ENCODE peak calls at places on chromosomes 6 and 20, in seven cellular contexts. B is epithelial cell of prostate; N is PC-3; Q is mammary epithelial cell; U is heart right ventricle; P is CD8-positive, alpha-beta T cell; X is HepG2. W is an unnamed sample.

GRCh38 chr6:36357872-36358234 is 21.2 kb upstream of the BNIP5 start:
- DNase-seq in P (no peak), X (no peak), B (no peak), U (no peak), Q (no peak), N (no peak), W (no peak)

GRCh38 chr6:7624781-7625710 is 35.0 kb downstream of the SNRNP48 start:
- DNase-seq in X (no peak), N (peak), B (no peak), Q (no peak), U (no peak), P (no peak), W (no peak)

GRCh38 chr6:118574051-118574865 is 26.2 kb downstream of the PLN start:
- DNase-seq in U (no peak), Q (peak), X (no peak), P (no peak), B (peak), N (no peak), W (no peak)

GRCh38 chr6:49564552-49564951 is 14.1 kb downstream of the C6orf141 start:
- DNase-seq in U (no peak), B (no peak), P (no peak), N (no peak), X (peak), Q (no peak), W (no peak)

GRCh38 chr6:156427345-156427744 is 349.8 kb upstream of the ARID1B start:
- DNase-seq in Q (peak), X (no peak), P (no peak), U (peak), N (peak), B (peak), W (no peak)

GRCh38 chr6:52964318-52964717 is 30.8 kb downstream of the GSTA4 start:
- DNase-seq in B (no peak), P (no peak), N (no peak), U (no peak), X (no peak), Q (peak), W (no peak)

GRCh38 chr6:163415620-163416379 is 1.3 kb downstream of the QKI start:
- DNase-seq in N (peak), Q (peak), B (no peak), U (peak), P (peak), X (peak), W (peak)

GRCh38 chr20:653590-654426 is 808 bp upstream of the SRXN1 start:
- DNase-seq in P (no peak), B (no peak), U (no peak), X (peak), N (no peak), Q (no peak), W (no peak)

GRCh38 chr6:38184780-38185080 is 365.2 kb downstream of the ZFAND3 start:
- DNase-seq in Q (no peak), P (no peak), B (no peak), X (no peak), U (no peak), N (no peak), W (no peak)

GRCh38 chr6:20978176-20978614 is 443.9 kb downstream of the CDKAL1 start:
- DNase-seq in X (no peak), N (no peak), Q (no peak), P (no peak), U (no peak), B (no peak), W (no peak)

GRCh38 chr6:30100585-30101422 is 12.1 kb downstream of the TRIM31 start:
- DNase-seq in P (peak), B (peak), Q (peak), N (peak), X (peak), U (peak), W (peak)

GRCh38 chr6:42339991-42340401 is 111.7 kb downstream of the TRERF1 start:
- DNase-seq in U (no peak), N (peak), X (no peak), B (peak), P (no peak), Q (peak), W (no peak)

GRCh38 chr6:31546962-31547726 is at the start of gene NFKBIL1:
- DNase-seq in X (peak), N (peak), U (peak), B (peak), P (peak), Q (peak), W (peak)

GRCh38 chr6:79307321-79308036 is 73.0 kb upstream of the HMGN3 start:
- DNase-seq in P (no peak), Q (peak), B (peak), N (peak), X (peak), U (no peak), W (no peak)

GRCh38 chr20:23132293-23132929 is 46.3 kb upstream of the CD93 start:
- DNase-seq in X (no peak), N (no peak), P (no peak), Q (no peak), B (no peak), U (no peak), W (no peak)

GRCh38 chr6:111918825-111919224 is 45.6 kb upstream of the FYN start:
- DNase-seq in Q (no peak), N (no peak), B (no peak), U (peak), P (no peak), X (no peak), W (no peak)

GRCh38 chr6:6407061-6407723 is 86.7 kb upstream of the F13A1 start:
- DNase-seq in Q (no peak), B (no peak), N (no peak), P (no peak), X (no peak), U (no peak), W (no peak)

GRCh38 chr6:104477569-104477968 is 382.1 kb downstream of the HACE1 start:
- DNase-seq in N (no peak), B (no peak), Q (no peak), X (no peak), P (no peak), U (no peak), W (no peak)

GRCh38 chr6:30327232-30327746 is 562 bp downstream of the TRIM39 start:
- DNase-seq in X (no peak), B (peak), N (no peak), P (no peak), Q (peak), U (no peak), W (no peak)

GRCh38 chr6:47308674-47309325 is 905 bp downstream of the TNFRSF21 start:
- DNase-seq in P (no peak), X (no peak), Q (peak), N (peak), B (no peak), U (peak), W (no peak)

GRCh38 chr6:106918128-106918527 is 56.4 kb downstream of the CD24 start:
- DNase-seq in P (no peak), B (no peak), N (no peak), Q (no peak), U (no peak), X (no peak), W (no peak)

GRCh38 chr6:107641500-107641931 is 151.6 kb downstream of the SOBP start:
- DNase-seq in Q (no peak), P (no peak), U (peak), N (peak), X (no peak), B (no peak), W (no peak)

GRCh38 chr6:11232968-11233626 is 629 bp upstream of the NEDD9 start:
- DNase-seq in N (peak), U (no peak), P (no peak), X (peak), Q (no peak), B (no peak), W (no peak)

GRCh38 chr20:37362231-37362792 is 16.4 kb downstream of the SRC start:
- DNase-seq in B (no peak), Q (no peak), U (no peak), N (no peak), X (no peak), P (no peak), W (peak)

DNA sequence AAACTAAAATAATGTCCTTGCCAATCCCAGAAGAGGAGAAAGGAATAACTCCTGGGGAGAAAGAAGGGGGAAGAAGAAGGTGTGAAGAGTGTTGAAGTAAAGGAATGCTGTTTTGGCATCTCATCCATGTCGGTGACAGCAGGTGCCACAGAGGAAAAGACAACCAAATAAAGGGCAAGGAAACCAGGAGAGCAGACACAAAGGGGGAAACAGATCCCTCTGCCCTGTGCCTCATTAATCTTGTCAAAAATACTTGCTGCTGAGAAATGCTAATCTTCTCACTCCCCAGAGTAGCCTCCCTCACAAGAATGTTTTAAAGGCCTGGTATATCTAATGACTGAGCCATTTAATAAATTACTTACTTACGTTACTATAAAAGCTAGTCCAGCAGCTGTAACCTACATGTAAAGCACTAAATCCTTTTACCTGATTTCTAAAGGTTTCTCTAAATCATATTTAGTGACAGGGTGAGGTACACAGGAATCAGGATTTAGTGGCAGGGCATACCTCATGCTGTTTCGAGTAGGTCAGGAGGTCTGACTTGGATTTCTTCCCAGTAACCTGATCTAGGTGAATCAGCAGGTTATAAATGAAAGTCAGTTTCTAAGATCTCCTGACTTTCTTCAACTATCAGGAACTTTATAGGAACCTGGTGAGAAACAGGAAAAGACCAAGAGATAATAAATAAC is 377.1 kb downstream of the CENPW start:
- DNase-seq in N (peak), X (no peak), B (peak), U (no peak), P (no peak), Q (peak), W (peak)
- H3K27ac ChIP-seq in N (no peak), X (no peak), B (peak), U (no peak), P (no peak), Q (no peak), W (no peak)

DNA sequence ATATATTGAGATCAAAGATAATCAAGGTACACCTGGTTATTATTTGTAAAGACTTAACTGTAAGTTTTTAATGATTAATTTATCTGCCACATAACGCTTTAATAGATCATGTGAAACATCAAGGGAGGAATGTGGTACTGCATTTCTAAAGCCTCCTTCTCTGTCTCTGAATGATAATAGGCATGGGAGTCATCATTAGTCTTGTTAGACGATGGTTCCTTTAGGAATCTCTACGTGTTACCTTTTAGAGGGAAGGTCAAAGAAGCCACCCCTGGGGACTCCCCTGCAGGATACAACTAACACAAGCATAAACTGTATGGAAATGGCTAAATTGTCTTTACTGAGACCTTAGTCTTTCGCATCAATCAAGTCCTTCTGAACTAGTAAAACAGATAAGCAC is 173.6 kb upstream of the MCHR2 start:
- DNase-seq in B (no peak), P (no peak), Q (no peak), U (no peak), N (no peak), X (no peak), W (no peak)
- H3K27ac ChIP-seq in B (no peak), P (no peak), Q (no peak), U (no peak), N (no peak), X (no peak), W (no peak)

DNA sequence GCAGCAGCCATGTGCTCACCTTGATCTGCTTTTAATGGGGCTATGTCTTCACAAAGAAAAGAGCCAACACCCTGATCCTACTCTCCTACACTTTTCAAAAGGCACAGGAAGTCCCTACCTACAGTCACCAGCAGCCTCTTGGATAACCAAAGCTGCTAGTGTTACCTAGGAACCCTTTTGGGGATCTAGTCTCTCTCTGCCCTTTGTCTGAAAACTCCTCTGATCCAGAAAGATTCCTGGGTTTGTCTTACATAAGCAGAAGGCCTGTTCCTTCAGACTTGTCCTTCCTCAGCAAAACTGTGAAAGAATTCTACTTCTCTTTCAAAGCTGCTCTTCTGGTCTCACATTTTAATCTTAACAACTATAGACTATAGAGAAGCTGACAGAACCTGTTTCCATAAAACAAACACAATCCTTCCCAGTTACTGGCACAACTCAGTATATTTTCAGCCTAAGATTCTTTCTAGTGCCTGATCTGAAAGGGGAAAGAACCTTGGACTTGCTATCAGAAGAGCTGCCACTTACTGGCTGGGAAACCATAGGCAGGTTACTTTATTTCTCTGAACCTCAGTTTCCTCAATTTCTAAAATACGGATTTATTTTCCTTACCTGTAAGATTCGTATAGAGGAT is 2.9 kb downstream of the PLAGL2 start:
- DNase-seq in Q (no peak), N (peak), P (no peak), U (no peak), B (no peak), X (no peak), W (no peak)
- H3K27ac ChIP-seq in Q (peak), N (no peak), P (no peak), U (peak), B (peak), X (peak), W (peak)

DNA sequence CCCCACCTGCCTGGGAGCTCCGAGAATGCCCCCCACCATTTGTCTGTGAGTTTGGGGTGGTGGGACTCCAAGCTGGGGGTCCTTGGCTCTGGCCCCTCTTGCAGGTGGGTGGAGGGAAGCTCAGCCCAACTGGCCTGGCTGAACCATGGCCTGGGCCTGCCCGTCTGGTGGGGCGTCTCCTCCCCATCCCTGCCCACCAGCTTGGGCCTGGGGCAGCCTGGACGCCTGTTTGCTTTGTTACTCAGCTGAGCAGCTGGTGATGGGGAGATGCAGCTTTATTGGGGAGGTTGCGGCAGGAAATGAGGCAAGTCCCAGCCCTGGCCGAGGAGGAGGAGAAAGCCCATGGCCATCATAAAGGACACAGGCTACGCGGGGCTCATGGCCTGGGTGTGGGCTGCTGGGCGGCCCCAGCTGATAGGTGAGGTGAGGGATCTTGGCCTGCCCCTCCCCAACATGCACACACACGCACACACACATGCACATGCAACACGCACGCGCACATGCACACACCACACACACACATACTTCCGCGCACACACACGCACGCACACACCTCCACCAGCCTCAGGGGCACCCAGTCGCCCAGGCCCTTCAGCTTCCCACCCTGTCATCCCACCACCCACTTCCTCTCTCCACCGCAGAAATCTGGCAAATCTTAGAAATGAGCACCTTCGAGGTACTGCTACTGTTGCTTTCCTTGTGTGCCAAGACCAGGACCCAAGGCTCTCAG is 1.4 kb downstream of the SPDEF start:
- DNase-seq in B (no peak), X (no peak), U (no peak), Q (no peak), N (peak), P (no peak), W (no peak)
- H3K27ac ChIP-seq in B (peak), X (no peak), U (no peak), Q (no peak), N (peak), P (no peak), W (no peak)

GRCh38 chr20:44596010-44596409 is 13.6 kb downstream of the PKIG start:
- DNase-seq in B (no peak), Q (no peak), P (no peak), N (peak), U (no peak), X (no peak), W (no peak)
- H3K27ac ChIP-seq in B (no peak), Q (no peak), P (no peak), N (peak), U (peak), X (no peak), W (peak)

GRCh38 chr6:40937491-40937890 is 101.5 kb downstream of the UNC5CL start:
- DNase-seq in X (no peak), P (no peak), N (no peak), B (no peak), U (no peak), Q (no peak), W (no peak)
- H3K27ac ChIP-seq in X (no peak), P (no peak), N (peak), B (peak), U (no peak), Q (no peak), W (no peak)

DNA sequence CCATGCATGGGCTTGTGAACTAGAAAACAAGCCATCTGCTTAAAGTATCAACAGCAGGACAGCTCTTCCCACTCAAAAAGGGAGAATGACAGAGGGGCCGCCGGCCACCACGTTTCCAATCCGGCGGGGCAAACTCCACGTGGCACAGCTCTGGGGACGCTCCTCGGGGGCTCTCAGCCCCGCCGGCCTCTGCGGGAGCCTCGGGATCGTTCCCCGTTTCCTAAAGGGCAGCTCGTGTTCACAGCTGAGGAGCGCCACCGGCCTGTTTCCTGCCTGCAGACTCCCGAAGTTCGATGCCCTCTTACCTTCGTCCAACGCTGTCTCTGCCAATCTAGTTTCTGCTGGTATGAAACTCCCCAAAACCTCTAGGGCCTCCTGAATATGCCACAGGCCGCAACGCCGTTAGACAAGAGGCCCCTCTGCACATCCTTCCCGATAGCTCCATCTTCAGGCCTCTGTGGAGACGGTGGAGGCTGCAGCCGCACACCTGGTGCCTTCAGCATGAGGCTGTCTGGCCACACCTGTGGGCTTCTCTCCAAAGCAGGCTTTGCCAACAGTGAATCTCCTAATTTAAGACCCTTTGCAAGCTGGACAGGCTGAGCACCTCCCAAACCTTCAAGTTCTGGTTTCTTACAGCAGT is 46.5 kb downstream of the KCNQ2 start:
- DNase-seq in X (no peak), U (no peak), N (peak), B (no peak), P (no peak), Q (no peak), W (peak)
- H3K27ac ChIP-seq in X (no peak), U (no peak), N (no peak), B (no peak), P (no peak), Q (no peak), W (no peak)

W was measured in upper lobe of left lung.